ENCODE peak calls at places on chromosome 18, in six cellular contexts. F is A549, A is HepG2, U is H1, R is K562, I is GM12878. V is an unnamed sample.

GRCh38 chr18:50286391-50287027 is 983 bp downstream of the CXXC1 start:
- DNase-seq in U (peak), A (no peak), F (no peak), I (no peak), R (peak), V (peak)

GRCh38 chr18:6374340-6374739 is 40.4 kb downstream of the L3MBTL4 start:
- DNase-seq in U (no peak), I (no peak), F (no peak), R (no peak), A (peak), V (no peak)

GRCh38 chr18:32278148-32278799 is 88.4 kb downstream of the MEP1B start:
- DNase-seq in U (no peak), A (peak), F (no peak), R (no peak), I (no peak), V (no peak)

GRCh38 chr18:46152436-46152807 is 48.2 kb downstream of the HAUS1 start:
- DNase-seq in U (no peak), R (no peak), I (no peak), F (no peak), A (no peak), V (peak)

GRCh38 chr18:8876887-8877286 is 171.5 kb downstream of the MTCL1 start:
- DNase-seq in R (no peak), F (no peak), A (no peak), U (no peak), I (no peak), V (no peak)

GRCh38 chr18:36629095-36629604 is 199.7 kb downstream of the TPGS2 start:
- DNase-seq in F (no peak), R (no peak), I (no peak), U (no peak), A (no peak), V (no peak)

GRCh38 chr18:75210274-75211001 is at the start of gene TSHZ1:
- DNase-seq in A (peak), F (peak), U (no peak), I (peak), R (peak), V (peak)

GRCh38 chr18:58592223-58593214 is 36.4 kb downstream of the ALPK2 start:
- DNase-seq in U (no peak), R (no peak), F (no peak), A (no peak), I (no peak), V (no peak)

GRCh38 chr18:62329676-62330454 is 4.8 kb downstream of the TNFRSF11A start:
- DNase-seq in I (no peak), U (peak), R (no peak), F (no peak), A (peak), V (peak)

GRCh38 chr18:66826211-66826610 is 222.3 kb upstream of the CDH19 start:
- DNase-seq in I (no peak), R (no peak), F (no peak), A (no peak), U (no peak), V (no peak)

GRCh38 chr18:59155140-59155539 is 15.5 kb downstream of the SEC11C start:
- DNase-seq in U (no peak), F (no peak), A (no peak), R (no peak), I (no peak), V (peak)

DNA sequence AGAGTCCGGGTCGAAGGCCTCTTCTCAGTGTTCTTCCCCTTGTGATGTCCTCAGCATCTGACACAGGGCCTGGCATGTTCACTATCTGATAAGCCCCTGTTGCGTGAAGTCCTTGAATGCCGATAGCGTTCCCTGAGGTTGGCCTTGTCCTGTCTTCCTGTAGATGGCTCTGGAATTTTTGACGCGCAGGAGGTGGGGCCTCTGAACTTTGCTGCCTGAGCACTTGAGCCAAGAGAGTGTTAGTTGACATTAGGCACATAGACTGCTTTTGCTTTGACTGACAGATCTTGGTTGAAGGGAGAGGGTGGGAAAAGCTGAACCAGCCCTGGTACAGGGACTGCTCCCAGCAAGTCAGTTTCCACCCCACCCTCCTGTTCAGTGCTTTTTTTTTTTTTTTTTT is 53.0 kb downstream of the LDLRAD4 start:
- DNase-seq in I (no peak), R (no peak), U (no peak), A (peak), F (no peak), V (no peak)
- TF ChIP-seq RFX5 in I (no peak), R (no peak), U (no peak), A (no peak), F (no peak), V (no peak)

GRCh38 chr18:54960197-54960596 is 936 bp upstream of the CCDC68 start:
- DNase-seq in R (no peak), I (no peak), F (no peak), U (no peak), A (no peak), V (no peak)

GRCh38 chr18:54961016-54961423 is 1.8 kb upstream of the CCDC68 start:
- DNase-seq in A (no peak), U (no peak), R (no peak), F (no peak), I (no peak), V (peak)

GRCh38 chr18:54957295-54957694 is 2.0 kb downstream of the CCDC68 start:
- DNase-seq in R (no peak), U (no peak), I (no peak), A (peak), F (no peak), V (no peak)

GRCh38 chr18:54957987-54958386 is 1.3 kb downstream of the CCDC68 start:
- DNase-seq in F (no peak), A (no peak), I (no peak), U (no peak), R (no peak), V (peak)

DNA sequence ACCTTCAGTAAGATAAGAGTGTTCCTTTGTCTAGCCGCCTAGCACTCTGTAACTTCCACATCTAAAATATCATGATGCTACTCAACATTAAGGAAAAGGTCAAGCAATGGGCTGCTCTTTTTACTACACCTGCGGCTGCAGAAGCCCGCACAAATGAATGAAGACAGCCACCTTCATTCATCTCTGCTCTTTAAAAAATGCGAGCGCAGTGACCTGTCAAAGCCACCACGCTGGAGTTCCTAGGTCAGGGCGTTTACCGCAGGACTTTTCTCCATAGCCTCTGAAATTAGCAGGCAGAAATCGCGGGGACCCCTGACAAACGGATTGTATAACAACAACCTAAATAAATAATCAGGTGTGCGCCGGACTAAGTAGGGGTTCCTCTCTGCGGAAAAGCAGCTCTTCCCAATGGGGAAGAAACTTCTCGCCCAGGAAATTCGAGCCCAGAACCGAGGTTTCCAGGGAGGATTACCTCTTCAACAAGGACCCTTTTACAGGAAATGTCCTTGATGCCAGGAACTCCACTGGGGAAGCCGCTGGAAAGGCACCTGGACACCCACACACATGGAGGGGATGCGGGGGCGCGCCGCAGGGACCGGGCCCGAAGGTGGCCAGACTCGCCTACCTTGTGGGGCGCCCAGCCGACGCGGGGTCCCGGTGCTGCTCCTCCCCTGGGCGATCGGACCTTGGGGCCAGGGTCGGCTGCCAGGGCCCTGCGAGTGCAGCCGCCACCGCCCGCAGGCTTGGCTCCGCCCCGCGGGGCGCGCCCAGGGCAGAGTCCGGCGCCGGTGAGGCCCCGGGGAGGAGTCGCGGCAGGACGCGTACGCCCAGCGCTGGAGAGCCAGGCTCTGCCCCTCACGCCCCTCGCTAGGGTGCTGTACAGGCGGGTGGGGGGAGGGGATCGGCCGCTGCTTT is at the start of gene CCDC68:
- DNase-seq in F (peak), I (no peak), U (peak), R (peak), A (peak), V (no peak)
- TF ChIP-seq POLR2A in F (no peak), I (no peak), U (no peak), R (no peak), A (no peak), V (no peak)

DNA sequence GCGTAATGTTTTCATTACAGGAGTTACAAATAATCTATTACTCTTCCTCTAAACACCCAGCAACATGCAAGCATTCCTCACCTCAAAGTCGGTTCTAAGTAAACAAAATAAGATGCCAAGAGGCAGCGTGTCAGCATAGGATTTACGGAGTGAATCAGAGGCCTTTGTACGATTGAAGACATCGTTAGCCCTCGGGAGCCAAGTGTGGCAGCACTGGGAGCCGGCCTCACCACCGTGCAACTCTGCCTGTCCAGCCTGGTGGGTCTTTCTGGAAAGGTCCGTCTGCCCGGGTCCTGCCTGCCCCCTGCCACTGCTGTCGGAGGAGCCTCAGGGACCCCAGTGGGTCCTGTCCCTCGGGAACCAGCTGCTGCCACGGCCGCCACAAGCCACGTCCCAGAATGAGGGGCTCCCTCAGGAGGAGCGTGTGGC is 80.1 kb upstream of the CTDP1 start:
- DNase-seq in F (peak), R (no peak), A (no peak), U (no peak), I (no peak), V (peak)
- TF ChIP-seq RFX5 in F (no peak), R (no peak), A (no peak), U (no peak), I (no peak), V (no peak)

GRCh38 chr18:3262234-3263171 is 570 bp downstream of the MYL12B start:
- DNase-seq in A (no peak), F (no peak), I (no peak), R (no peak), U (peak), V (no peak)
- TF ChIP-seq POLR2A in A (no peak), F (no peak), I (no peak), R (no peak), U (no peak), V (no peak)

GRCh38 chr18:77191241-77191751 is 58.4 kb upstream of the GALR1 start:
- DNase-seq in F (no peak), R (no peak), U (no peak), A (no peak), I (no peak), V (peak)
- TF ChIP-seq RFX5 in F (no peak), R (no peak), U (no peak), A (no peak), I (no peak), V (no peak)

GRCh38 chr18:659597-659996 is 2.1 kb downstream of the TYMS start:
- DNase-seq in A (no peak), U (no peak), R (no peak), F (no peak), I (no peak), V (no peak)

GRCh38 chr18:658947-659533 is 1.6 kb downstream of the TYMS start:
- DNase-seq in R (no peak), F (no peak), I (no peak), U (no peak), A (no peak), V (no peak)

GRCh38 chr18:657311-657997 is at the start of gene TYMS:
- DNase-seq in F (peak), A (peak), I (no peak), R (peak), U (peak), V (peak)

GRCh38 chr18:655445-655844 is 2.0 kb upstream of the TYMS start:
- DNase-seq in R (no peak), F (no peak), I (no peak), U (no peak), A (no peak), V (no peak)

DNA sequence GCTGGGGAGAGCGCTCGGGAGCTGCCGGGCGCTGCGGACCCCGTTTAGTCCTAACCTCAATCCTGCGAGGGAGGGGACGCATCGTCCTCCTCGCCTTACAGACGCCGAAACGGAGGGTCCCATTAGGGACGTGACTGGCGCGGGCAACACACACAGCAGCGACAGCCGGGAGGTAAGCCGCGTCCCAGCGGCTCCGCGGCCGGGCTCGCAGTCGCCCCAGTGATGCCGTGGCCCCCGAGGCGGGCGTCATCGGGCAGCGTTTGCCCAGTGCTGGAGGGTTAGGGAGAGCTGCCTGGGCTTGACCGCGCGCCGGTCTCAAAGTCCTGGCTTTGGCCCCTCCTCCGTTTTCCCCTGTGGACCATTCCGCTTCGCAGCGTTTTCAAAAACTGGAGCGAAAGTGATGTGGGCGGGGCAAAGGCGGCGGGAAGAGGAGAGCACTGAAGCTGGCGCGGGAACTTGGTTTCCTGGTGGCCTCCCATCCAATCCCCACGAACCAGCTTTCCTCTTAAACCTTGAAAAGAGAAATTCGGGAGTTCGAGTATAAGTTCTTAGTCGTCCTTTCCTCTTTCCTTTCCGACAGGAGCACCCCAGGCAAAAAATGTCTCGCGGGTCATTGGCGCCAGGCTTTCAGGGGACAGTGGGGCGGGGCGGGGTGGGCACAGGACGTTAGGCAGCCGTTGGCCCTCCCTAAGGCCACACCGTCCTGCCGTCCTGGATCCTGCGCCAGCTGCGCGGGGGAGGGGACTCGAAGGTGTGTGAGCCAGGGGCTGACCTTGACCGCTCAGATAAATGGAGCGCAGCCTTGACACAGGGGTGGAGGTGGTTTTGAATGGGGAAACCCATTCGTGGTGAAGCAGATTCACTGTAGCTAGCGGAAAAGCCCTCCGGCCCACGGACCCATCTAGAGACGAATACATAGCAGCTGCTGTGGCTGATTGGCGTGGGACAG is 819 bp downstream of the TYMS start:
- DNase-seq in I (peak), F (peak), U (peak), R (peak), A (peak), V (peak)
- TF ChIP-seq POLR2A in I (peak), F (peak), U (peak), R (peak), A (peak), V (no peak)

GRCh38 chr18:12774982-12775381 is 72.1 kb downstream of the PSMG2 start:
- DNase-seq in I (no peak), F (no peak), A (no peak), R (no peak), U (no peak), V (no peak)
- TF ChIP-seq RFX5 in I (no peak), F (no peak), A (no peak), R (no peak), U (no peak), V (no peak)

GRCh38 chr18:35616664-35617423 is 35.3 kb downstream of the GALNT1 start:
- DNase-seq in F (peak), A (no peak), R (peak), U (no peak), I (peak), V (peak)
- TF ChIP-seq POLR2A in F (no peak), A (no peak), R (no peak), U (no peak), I (no peak), V (no peak)

GRCh38 chr18:71398530-71398929 is 1109.7 kb downstream of the SOCS6 start:
- DNase-seq in U (peak), I (no peak), R (no peak), A (peak), F (no peak), V (no peak)
- TF ChIP-seq RFX5 in U (no peak), I (no peak), R (no peak), A (no peak), F (no peak), V (no peak)

V was measured in IMR-90.